ENCODE peak calls at places on chromosomes 5 and 9, in five cellular contexts. X is AG09309, L is choroid plexus epithelial cell, J is OCI-LY7, R is tibial artery. D is an unnamed sample.

GRCh38 chr5:15260347-15261278 is 239.4 kb upstream of the FBXL7 start:
- DNase-seq in X (no peak), L (peak), R (no peak), J (no peak), D (no peak)

GRCh38 chr5:163705983-163706771 is 200.8 kb downstream of the MAT2B start:
- DNase-seq in L (no peak), R (no peak), J (no peak), X (peak), D (peak)

GRCh38 chr9:131484560-131485185 is 18.0 kb upstream of the POMT1 start:
- DNase-seq in R (no peak), X (no peak), J (no peak), L (no peak), D (no peak)

GRCh38 chr9:94861589-94862241 is 135.2 kb downstream of the AOPEP start:
- DNase-seq in L (peak), R (no peak), J (no peak), X (peak), D (no peak)

GRCh38 chr9:91839926-91840464 is 110.0 kb downstream of the ROR2 start:
- DNase-seq in R (no peak), X (no peak), J (no peak), L (no peak), D (no peak)

GRCh38 chr5:151186538-151186937 is 29.0 kb upstream of the ANXA6 start:
- DNase-seq in J (no peak), L (no peak), X (no peak), R (no peak), D (no peak)

GRCh38 chr9:116318463-116319271 is 165.1 kb downstream of the PAPPA start:
- DNase-seq in R (no peak), X (no peak), L (peak), J (no peak), D (no peak)

GRCh38 chr5:154191467-154192261 is 1.1 kb downstream of the GALNT10 start:
- DNase-seq in R (no peak), J (peak), X (no peak), L (peak), D (peak)

GRCh38 chr5:120447706-120448239 is 16.3 kb upstream of the PRR16 start:
- DNase-seq in R (no peak), J (no peak), X (no peak), L (peak), D (peak)

GRCh38 chr9:24828687-24829086 is 283.0 kb upstream of the IZUMO3 start:
- DNase-seq in J (no peak), R (no peak), X (no peak), L (no peak), D (no peak)

GRCh38 chr9:24832307-24832706 is 286.6 kb upstream of the IZUMO3 start:
- DNase-seq in L (peak), R (no peak), J (peak), X (no peak), D (no peak)
- TF ChIP-seq CTCF in L (peak), R (no peak), J (peak), X (no peak), D (peak)

DNA sequence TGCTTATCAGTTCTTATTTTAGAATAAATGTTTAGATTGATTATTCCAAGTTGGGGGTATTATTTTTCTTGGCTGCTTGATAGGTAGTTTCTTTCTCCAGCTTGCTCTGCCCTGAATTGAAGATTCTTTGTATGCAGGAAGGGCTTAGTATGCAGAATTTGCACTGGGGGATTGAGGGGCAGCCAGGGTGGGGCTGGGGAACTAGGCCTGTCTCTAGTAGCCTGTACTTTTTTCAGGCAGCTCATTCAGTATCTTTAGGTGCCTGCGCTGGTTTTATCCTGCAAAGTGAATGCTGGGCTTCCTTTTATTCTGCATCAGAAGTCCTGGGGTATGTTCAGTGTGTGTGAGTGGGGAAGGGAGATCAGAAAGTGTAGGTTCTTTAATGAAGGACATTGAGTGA is 228.3 kb upstream of the ELL2 start:
- DNase-seq in J (no peak), X (no peak), L (no peak), R (no peak), D (no peak)
- H3K4me3 ChIP-seq in J (no peak), X (no peak), L (no peak), R (no peak), D (no peak)

DNA sequence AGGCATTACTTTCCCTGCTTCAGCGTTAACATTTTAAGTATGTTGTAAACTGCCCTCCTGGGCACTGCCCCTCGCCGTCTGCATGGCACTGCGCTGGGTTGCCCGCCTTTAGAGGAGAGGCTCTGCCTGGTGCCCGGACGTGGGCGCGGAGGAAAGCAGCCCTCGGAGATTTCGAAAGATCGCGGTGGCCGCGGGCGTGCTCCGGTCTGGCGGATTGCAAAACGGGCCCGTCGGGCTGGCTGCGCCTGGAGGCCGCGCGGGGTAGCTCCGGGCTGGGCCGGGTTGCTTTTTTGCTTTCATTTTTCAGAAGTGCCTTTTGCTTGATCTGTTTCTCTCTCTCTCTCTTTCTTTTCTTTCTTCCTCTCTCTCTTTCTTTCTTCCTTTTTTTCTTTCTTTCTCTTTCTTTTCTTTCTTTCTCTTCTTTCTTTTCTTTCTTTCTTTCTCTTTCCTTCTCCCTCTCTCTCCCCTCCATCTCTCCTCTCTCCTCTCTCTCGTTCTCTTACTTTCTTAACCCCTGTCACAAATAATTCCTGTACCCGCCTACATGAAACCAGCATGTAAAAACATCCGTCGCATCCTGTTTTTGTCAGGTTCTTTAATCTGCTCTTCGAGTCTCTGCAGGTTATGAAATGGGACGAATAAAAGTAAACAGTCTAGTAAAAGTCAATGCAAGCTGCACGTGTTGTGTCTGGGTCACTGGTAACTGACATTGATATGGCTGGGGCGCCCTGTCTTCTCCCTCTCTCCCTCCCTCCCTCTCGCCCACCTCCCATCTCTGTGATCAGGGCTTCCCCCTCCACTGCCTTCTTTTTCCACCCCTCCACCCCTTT is 1.7 kb downstream of the FST start:
- DNase-seq in L (peak), J (peak), R (peak), X (no peak), D (peak)
- TF ChIP-seq CTCF in L (no peak), J (no peak), R (peak), X (no peak), D (no peak)

GRCh38 chr9:89470239-89470638 is 27.7 kb downstream of the SEMA4D start:
- DNase-seq in J (peak), X (no peak), L (no peak), R (no peak), D (no peak)
- H3K4me3 ChIP-seq in J (no peak), X (no peak), L (no peak), R (no peak), D (no peak)

DNA sequence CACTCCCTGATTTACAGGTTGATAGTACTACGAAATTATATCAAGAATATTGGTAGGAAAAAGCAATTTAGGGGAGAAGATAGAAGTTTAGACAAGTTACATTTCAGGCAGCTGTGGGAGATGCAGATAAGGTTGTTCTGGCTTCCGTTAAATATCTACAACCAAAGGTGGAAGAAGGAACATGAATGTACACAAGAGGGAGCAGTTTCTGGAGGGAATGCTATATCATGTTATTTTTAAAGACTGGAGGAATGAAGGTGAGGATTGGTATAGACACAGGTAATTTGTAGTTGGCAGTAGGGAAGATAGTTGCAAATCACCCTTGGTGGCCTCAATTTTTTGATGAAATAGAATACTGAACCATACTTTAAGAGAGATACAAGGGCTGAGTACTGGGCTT is 187.3 kb upstream of the NMUR2 start:
- DNase-seq in X (no peak), J (no peak), L (no peak), R (no peak), D (no peak)
- TF ChIP-seq CTCF in X (no peak), J (no peak), L (no peak), R (no peak), D (no peak)

DNA sequence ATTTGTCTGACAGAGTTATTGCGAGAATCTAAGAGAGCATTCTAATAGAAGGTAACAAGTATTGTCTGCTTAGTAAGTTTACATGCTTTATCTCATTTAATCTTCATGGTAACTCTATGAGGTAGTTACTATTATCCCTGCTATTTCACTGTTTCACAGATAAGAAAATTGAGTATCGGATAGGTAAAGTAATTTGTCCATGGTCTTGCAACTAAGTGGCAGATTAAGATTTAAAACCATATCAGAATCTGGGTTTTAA is 118.2 kb downstream of the SNCAIP start:
- DNase-seq in R (no peak), L (no peak), X (no peak), J (no peak), D (no peak)
- H3K4me3 ChIP-seq in R (no peak), L (no peak), X (no peak), J (no peak), D (no peak)

GRCh38 chr9:33858346-33858869 is 41.4 kb downstream of the UBE2R2 start:
- DNase-seq in X (no peak), L (peak), R (no peak), J (no peak), D (peak)

GRCh38 chr9:33856247-33856646 is 39.3 kb downstream of the UBE2R2 start:
- DNase-seq in J (no peak), X (no peak), R (no peak), L (no peak), D (no peak)

GRCh38 chr9:33861917-33862453 is 45.0 kb downstream of the UBE2R2 start:
- DNase-seq in J (no peak), X (no peak), R (no peak), L (no peak), D (no peak)

GRCh38 chr9:33860200-33860871 is 43.4 kb downstream of the UBE2R2 start:
- DNase-seq in L (peak), X (no peak), J (no peak), R (no peak), D (no peak)
- TF ChIP-seq CTCF in L (peak), X (no peak), J (peak), R (peak), D (peak)

GRCh38 chr5:33614039-33614438 is 173.3 kb downstream of the TARS1 start:
- DNase-seq in J (no peak), L (no peak), X (no peak), R (no peak), D (no peak)
- H3K4me3 ChIP-seq in J (no peak), L (no peak), X (no peak), R (no peak), D (no peak)

D was measured in astrocyte of the spinal cord.